ENCODE peak calls at places on chromosomes 4 and X, in ten cellular contexts. H, W, R, J, B, V, K, E, F and X are unnamed samples.

GRCh38 chr4:879730-880079 is 52.4 kb downstream of the GAK start:
- DNase-seq in H (no peak), W (no peak), R (no peak), J (no peak), B (no peak), V (no peak), K (no peak), E (no peak), F (no peak), X (no peak)

GRCh38 chrX:134476284-134476683 is 16.3 kb downstream of the HPRT1 start:
- DNase-seq in H (no peak), W (no peak), R (no peak), J (no peak), B (no peak), V (no peak), K (no peak), E (no peak), F (no peak), X (no peak)

GRCh38 chr4:184534511-184535391 is 60.4 kb upstream of the IRF2 start:
- DNase-seq in H (no peak), W (no peak), R (no peak), J (no peak), B (peak), V (peak), K (no peak), E (no peak), F (peak), X (peak)

GRCh38 chr4:3434891-3435683 is 6.7 kb upstream of the HGFAC start:
- DNase-seq in H (no peak), W (no peak), R (no peak), J (no peak), B (no peak), V (no peak), K (no peak), E (no peak), F (no peak), X (no peak)

GRCh38 chr4:174590336-174590735 is 68.0 kb upstream of the HPGD start:
- DNase-seq in H (no peak), W (no peak), R (no peak), J (no peak), B (no peak), V (no peak), K (no peak), E (no peak), F (no peak), X (no peak)

GRCh38 chr4:25065451-25065850 is 34.7 kb upstream of the LGI2 start:
- DNase-seq in H (no peak), W (no peak), R (no peak), J (no peak), B (no peak), V (no peak), K (no peak), E (no peak), F (no peak), X (no peak)

GRCh38 chr4:126939401-126939800 is 693.4 kb upstream of the INTU start:
- DNase-seq in H (no peak), W (no peak), R (no peak), J (no peak), B (no peak), V (no peak), K (no peak), E (no peak), F (peak), X (peak)

GRCh38 chrX:109350051-109350450 is 131.8 kb downstream of the GUCY2F start:
- DNase-seq in H (no peak), W (no peak), R (no peak), J (no peak), B (no peak), V (no peak), K (no peak), E (no peak), F (no peak), X (no peak)

GRCh38 chrX:95884196-95884595 is 800.4 kb upstream of the DIAPH2 start:
- DNase-seq in H (no peak), W (no peak), R (no peak), J (no peak), B (no peak), V (no peak), K (no peak), E (peak), F (no peak), X (no peak)

GRCh38 chr4:143186634-143187033 is 1.9 kb downstream of the USP38 start:
- DNase-seq in H (no peak), W (no peak), R (no peak), J (no peak), B (no peak), V (no peak), K (no peak), E (no peak), F (no peak), X (peak)

GRCh38 chrX:72392816-72393800 is 87.4 kb upstream of the CITED1 start:
- DNase-seq in H (no peak), W (no peak), R (no peak), J (no peak), B (no peak), V (no peak), K (no peak), E (no peak), F (no peak), X (no peak)

GRCh38 chr4:68338625-68339024 is 11.3 kb downstream of the YTHDC1 start:
- DNase-seq in H (no peak), W (no peak), R (peak), J (no peak), B (no peak), V (no peak), K (no peak), E (no peak), F (no peak), X (no peak)

GRCh38 chrX:131795442-131796229 is 227.5 kb upstream of the STK26 start:
- DNase-seq in H (peak), W (no peak), R (no peak), J (no peak), B (no peak), V (no peak), K (no peak), E (no peak), F (no peak), X (no peak)

GRCh38 chr4:86927843-86928395 is 6.9 kb upstream of the AFF1 start:
- DNase-seq in H (no peak), W (no peak), R (no peak), J (no peak), B (no peak), V (peak), K (no peak), E (peak), F (peak), X (peak)

GRCh38 chrX:94831364-94831763 is 1157.4 kb downstream of the FAM133A start:
- DNase-seq in H (no peak), W (no peak), R (no peak), J (no peak), B (peak), V (no peak), K (no peak), E (no peak), F (no peak), X (peak)

GRCh38 chr4:25031077-25031606 is 396 bp upstream of the LGI2 start:
- DNase-seq in H (no peak), W (peak), R (no peak), J (no peak), B (no peak), V (no peak), K (peak), E (peak), F (no peak), X (peak)

GRCh38 chrX:29090811-29091210 is 503.6 kb downstream of the IL1RAPL1 start:
- DNase-seq in H (no peak), W (no peak), R (peak), J (no peak), B (no peak), V (no peak), K (no peak), E (no peak), F (no peak), X (peak)

GRCh38 chr4:162791321-162791720 is 375.4 kb downstream of the NAF1 start:
- DNase-seq in H (no peak), W (no peak), R (no peak), J (no peak), B (no peak), V (no peak), K (no peak), E (no peak), F (no peak), X (peak)

GRCh38 chr4:187491959-187492358 is 503.6 kb upstream of the ZFP42 start:
- DNase-seq in H (no peak), W (no peak), R (no peak), J (no peak), B (no peak), V (no peak), K (no peak), E (no peak), F (no peak), X (peak)

GRCh38 chrX:133523094-133523493 is 107.8 kb upstream of the GPC4 start:
- DNase-seq in H (no peak), W (no peak), R (no peak), J (no peak), B (no peak), V (no peak), K (no peak), E (no peak), F (no peak), X (peak)

GRCh38 chrX:69469975-69470374 is 34.2 kb upstream of the NALF2 start:
- DNase-seq in H (no peak), W (no peak), R (no peak), J (no peak), B (no peak), V (no peak), K (no peak), E (no peak), F (no peak), X (no peak)

GRCh38 chrX:22325091-22325490 is 52.4 kb downstream of the CBLL2 start:
- DNase-seq in H (no peak), W (no peak), R (no peak), J (no peak), B (no peak), V (no peak), K (no peak), E (no peak), F (peak), X (no peak)

GRCh38 chrX:107736781-107737531 is 38.6 kb downstream of the TSC22D3 start:
- DNase-seq in H (no peak), W (peak), R (no peak), J (no peak), B (no peak), V (no peak), K (no peak), E (peak), F (no peak), X (no peak)

GRCh38 chr4:7352486-7352885 is 82.2 kb downstream of the PSAPL1 start:
- DNase-seq in H (no peak), W (no peak), R (no peak), J (no peak), B (no peak), V (no peak), K (no peak), E (no peak), F (no peak), X (no peak)

GRCh38 chr4:68535976-68536375 is 40.1 kb downstream of the UGT2B17 start:
- DNase-seq in H (no peak), W (no peak), R (no peak), J (no peak), B (no peak), V (no peak), K (no peak), E (no peak), F (no peak), X (no peak)

GRCh38 chr4:127284236-127284635 is 348.5 kb upstream of the INTU start:
- DNase-seq in H (no peak), W (no peak), R (no peak), J (no peak), B (no peak), V (no peak), K (no peak), E (no peak), F (no peak), X (no peak)

GRCh38 chr4:37770016-37770415 is 56.5 kb upstream of the PGM2 start:
- DNase-seq in H (no peak), W (no peak), R (no peak), J (no peak), B (peak), V (no peak), K (no peak), E (no peak), F (peak), X (no peak)

GRCh38 chrX:103586314-103586646 is 965 bp downstream of the TCEAL4 start:
- DNase-seq in H (peak), W (no peak), R (no peak), J (no peak), B (no peak), V (no peak), K (no peak), E (no peak), F (no peak), X (peak)

GRCh38 chrX:137565921-137566745 is at the start of gene ZIC3:
- DNase-seq in H (peak), W (peak), R (peak), J (peak), B (peak), V (no peak), K (peak), E (no peak), F (no peak), X (peak)

GRCh38 chrX:13669246-13669689 is 16.3 kb downstream of the TCEANC start:
- DNase-seq in H (peak), W (no peak), R (peak), J (no peak), B (peak), V (peak), K (no peak), E (peak), F (peak), X (peak)